ENCODE peak calls at places on chromosomes 11 and 22, in seven cellular contexts. F is CD4-positive, CD25-positive, alpha-beta regulatory T cell; U is lung; T is neural progenitor cell; W is HepG2; I is right lobe of liver; A is upper lobe of right lung. E is an unnamed sample.

GRCh38 chr11:114229062-114229450 is 67.1 kb upstream of the NNMT start:
- DNase-seq in T (no peak), F (no peak), W (no peak), A (no peak), I (no peak), U (no peak), E (no peak)

GRCh38 chr22:28983788-28984441 is 77.7 kb downstream of the C22orf31 start:
- DNase-seq in A (no peak), T (peak; percentile 24), U (peak; percentile 39), W (no peak), F (no peak), I (no peak), E (peak; percentile 25)

GRCh38 chr11:132999031-132999430 is 533.3 kb downstream of the OPCML start:
- DNase-seq in W (no peak), F (no peak), I (no peak), U (no peak), A (no peak), T (no peak), E (no peak)

GRCh38 chr11:126105748-126106080 is 43.0 kb upstream of the CDON start:
- DNase-seq in I (no peak), F (no peak), W (no peak), U (no peak), T (no peak), A (no peak), E (no peak)

GRCh38 chr11:47941907-47942558 is 38.3 kb upstream of the PTPRJ start:
- DNase-seq in I (peak; percentile 90), T (peak; percentile 29), F (no peak), W (peak; percentile 68), U (no peak), A (no peak), E (peak; percentile 17)

GRCh38 chr22:39092111-39092867 is 4.8 kb upstream of the APOBEC3H start:
- DNase-seq in A (no peak), I (no peak), T (no peak), W (no peak), F (no peak), U (no peak), E (no peak)

GRCh38 chr11:11374358-11375148 is 21.5 kb upstream of the CSNK2A3 start:
- DNase-seq in T (no peak), W (no peak), I (no peak), A (no peak), F (no peak), U (no peak), E (no peak)

GRCh38 chr11:132278801-132279574 is 908.6 kb downstream of the NTM start:
- DNase-seq in A (no peak), I (no peak), F (no peak), W (no peak), T (peak; percentile 35), U (no peak), E (peak; percentile 16)

GRCh38 chr11:46674463-46675287 is 25.7 kb downstream of the ARHGAP1 start:
- DNase-seq in F (no peak), U (no peak), T (peak; percentile 77), I (no peak), A (peak; percentile 64), W (peak; percentile 53), E (peak; percentile 41)

GRCh38 chr11:85947431-85948272 is 92.5 kb downstream of the CCDC83 start:
- DNase-seq in U (peak; percentile 49), A (no peak), T (no peak), F (no peak), I (no peak), W (no peak), E (no peak)

DNA sequence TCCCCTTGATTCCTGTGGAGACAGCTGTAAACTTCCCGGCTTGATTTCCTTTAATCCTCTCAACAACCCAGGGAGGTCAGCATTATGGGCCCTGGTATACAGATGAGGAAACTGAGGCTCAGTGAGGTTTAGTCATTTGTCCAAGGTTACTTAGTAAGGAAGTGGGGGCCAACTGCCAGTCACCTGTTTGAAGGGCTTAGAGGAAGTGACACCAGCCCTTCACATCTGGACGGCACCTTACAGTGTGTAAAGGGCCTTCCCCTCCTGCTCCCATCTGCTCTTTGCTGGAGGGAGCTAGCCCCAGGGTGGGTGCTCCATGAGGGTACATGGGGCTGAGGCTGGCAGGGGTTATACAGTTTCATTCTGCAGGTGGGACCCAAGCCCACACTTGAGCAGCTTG is 12.1 kb downstream of the MICALL1 start:
- DNase-seq in U (no peak), A (no peak), F (no peak), I (no peak), T (no peak), W (no peak), E (no peak)
- H3K27ac ChIP-seq in U (no peak overlapping the region), A (no peak overlapping the region), F (no peak overlapping the region), I (no peak overlapping the region), T (no peak overlapping the region), W (no peak overlapping the region), E (peak overlapping the region; percentile 38)

GRCh38 chr22:32815059-32815458 is 13.6 kb downstream of the TIMP3 start:
- DNase-seq in U (no peak), W (no peak), I (no peak), A (no peak), T (no peak), F (no peak), E (no peak)
- H3K27ac ChIP-seq in U (no peak overlapping the region), W (no peak overlapping the region), I (no peak overlapping the region), A (no peak overlapping the region), T (no peak overlapping the region), F (no peak overlapping the region), E (no peak overlapping the region)

DNA sequence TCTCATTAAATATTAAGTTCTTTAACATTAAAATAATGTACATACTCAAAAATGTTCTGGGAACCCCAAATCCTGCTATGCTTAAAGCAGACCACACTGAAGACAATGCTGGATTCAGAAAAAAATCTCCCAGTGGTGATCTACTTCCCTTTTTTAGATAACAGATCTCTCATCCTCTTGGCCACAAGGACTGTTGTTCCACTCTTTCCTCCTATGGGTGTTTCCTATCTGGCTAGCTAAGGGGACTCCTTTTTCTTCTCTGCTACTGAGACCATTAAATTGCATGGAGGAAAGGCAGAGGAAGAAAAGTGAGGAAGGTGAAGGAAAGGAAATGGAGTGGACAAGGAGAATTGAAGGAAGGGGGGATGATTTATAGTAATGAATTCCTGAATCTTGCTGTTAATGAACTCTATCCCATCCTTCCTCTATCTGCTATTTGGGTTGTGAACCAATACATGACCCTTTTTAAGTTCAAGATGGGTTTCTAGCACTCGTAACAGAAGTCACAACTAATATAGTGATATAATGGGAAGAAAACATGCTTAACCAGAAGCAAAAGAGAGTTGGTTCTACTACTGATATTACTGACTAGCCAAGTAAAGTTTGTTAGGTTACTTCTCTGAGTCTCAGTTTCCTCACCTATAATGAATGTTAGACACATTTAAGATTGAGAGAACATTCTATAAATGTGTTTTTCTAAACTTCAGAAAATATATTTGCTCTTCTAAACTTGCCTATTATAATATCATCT is 53.2 kb downstream of the PIK3C2A start:
- DNase-seq in U (no peak), I (no peak), T (no peak), W (no peak), F (no peak), A (no peak), E (no peak)
- H3K27ac ChIP-seq in U (no peak overlapping the region), I (no peak overlapping the region), T (peak overlapping the region; percentile 41), W (no peak overlapping the region), F (no peak overlapping the region), A (no peak overlapping the region), E (no peak overlapping the region)

GRCh38 chr11:129412501-129412900 is 36.9 kb downstream of the BARX2 start:
- DNase-seq in F (no peak), I (no peak), U (no peak), W (no peak), A (no peak), T (no peak), E (no peak)

GRCh38 chr11:129417458-129417857 is 41.8 kb downstream of the BARX2 start:
- DNase-seq in T (no peak), I (no peak), F (no peak), A (no peak), W (no peak), U (no peak), E (no peak)

GRCh38 chr11:129414144-129414876 is 38.7 kb downstream of the BARX2 start:
- DNase-seq in U (no peak), F (no peak), A (no peak), W (no peak), T (no peak), I (no peak), E (no peak)

GRCh38 chr11:129418039-129418438 is 42.4 kb downstream of the BARX2 start:
- DNase-seq in A (no peak), U (no peak), T (no peak), W (no peak), F (no peak), I (no peak), E (no peak)

GRCh38 chr11:129416080-129416820 is 40.6 kb downstream of the BARX2 start:
- DNase-seq in A (no peak), T (no peak), W (no peak), F (no peak), U (no peak), I (no peak), E (no peak)
- H3K27ac ChIP-seq in A (no peak overlapping the region), T (no peak overlapping the region), W (no peak overlapping the region), F (no peak overlapping the region), U (no peak overlapping the region), I (no peak overlapping the region), E (no peak overlapping the region)

DNA sequence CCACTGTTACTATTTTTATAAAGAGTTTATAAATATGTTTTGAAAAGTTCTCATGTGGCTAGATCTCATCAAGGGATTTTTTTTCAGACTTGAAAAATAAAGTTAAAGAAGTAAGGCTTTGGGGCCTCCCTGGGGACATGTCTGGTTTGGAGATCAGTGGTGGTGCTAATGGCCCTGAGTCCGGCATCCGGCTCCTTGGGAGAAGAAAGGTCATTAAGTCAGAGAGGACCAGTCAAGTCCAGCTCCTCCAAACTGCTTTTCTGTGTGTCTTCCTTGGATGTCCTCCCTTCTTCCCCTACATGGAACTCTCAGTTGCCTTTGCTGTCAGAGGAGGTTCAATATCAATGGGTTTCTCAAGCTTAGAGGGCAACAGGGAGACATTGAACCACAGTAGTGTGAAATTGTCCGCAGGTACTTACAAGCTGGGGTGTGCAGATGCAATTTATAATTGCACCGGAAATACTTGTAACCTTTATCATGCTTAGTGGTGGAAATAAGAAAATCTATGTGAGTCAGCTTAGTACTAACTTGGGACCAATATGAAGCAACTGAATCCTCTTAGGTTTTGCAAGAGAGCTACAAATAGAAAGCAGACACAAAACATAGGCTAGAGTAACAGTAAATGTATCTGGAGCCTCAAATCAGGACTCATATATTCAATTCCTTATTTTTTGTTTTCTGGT is 144.3 kb downstream of the TEAD1 start:
- DNase-seq in T (no peak), W (no peak), F (no peak), A (no peak), I (no peak), U (no peak), E (no peak)
- H3K27ac ChIP-seq in T (no peak overlapping the region), W (no peak overlapping the region), F (no peak overlapping the region), A (no peak overlapping the region), I (no peak overlapping the region), U (peak overlapping the region; percentile 39), E (no peak overlapping the region)

E was measured in thyroid gland.